ENCODE peak calls at places on chromosomes 16 and 17, in eight cellular contexts. H, F, N, R, W, A, J and M are unnamed samples.

GRCh38 chr17:61219460-61219859 is 180.2 kb upstream of the TBX2 start:
- DNase-seq in J (no peak), H (no peak), N (no peak), A (no peak), W (peak; percentile 22), F (no peak), R (no peak), M (peak; percentile 58)

GRCh38 chr17:10628756-10629155 is 28.4 kb downstream of the MYH3 start:
- DNase-seq in H (no peak), R (no peak), J (no peak), F (no peak), N (no peak), A (no peak), W (no peak), M (no peak)

GRCh38 chr17:57004944-57005579 is 27.1 kb downstream of the SCPEP1 start:
- DNase-seq in H (no peak), N (no peak), W (no peak), R (no peak), F (no peak), J (no peak), A (no peak), M (no peak)

GRCh38 chr16:76488065-76488417 is 210.8 kb downstream of the CNTNAP4 start:
- DNase-seq in J (no peak), F (no peak), A (no peak), W (no peak), R (no peak), N (no peak), H (no peak), M (no peak)

GRCh38 chr16:73997340-73997711 is 299.3 kb upstream of the PSMD7 start:
- DNase-seq in H (no peak), A (no peak), J (no peak), W (no peak), N (no peak), F (no peak), R (no peak), M (no peak)

GRCh38 chr17:78174332-78174869 is 6.0 kb downstream of the SYNGR2 start:
- DNase-seq in W (peak; percentile 85), A (peak; percentile 95), N (no peak), R (no peak), F (no peak), H (no peak), J (peak; percentile 27), M (peak; percentile 91)

GRCh38 chr17:68399638-68400403 is 57.5 kb downstream of the WIPI1 start:
- DNase-seq in R (peak; percentile 13), A (no peak), W (no peak), N (no peak), H (no peak), J (peak; percentile 33), F (no peak), M (no peak)

GRCh38 chr17:14354807-14355206 is 53.9 kb downstream of the HS3ST3B1 start:
- DNase-seq in J (no peak), A (no peak), W (no peak), N (no peak), H (no peak), F (no peak), R (no peak), M (no peak)

GRCh38 chr17:59423137-59423703 is 91.8 kb downstream of the YPEL2 start:
- DNase-seq in W (peak; percentile 42), H (no peak), J (no peak), N (no peak), R (no peak), A (no peak), F (no peak), M (peak; percentile 55)

GRCh38 chr16:2611499-2611862 is 70.8 kb upstream of the KCTD5 start:
- DNase-seq in A (no peak), N (no peak), H (no peak), J (no peak), W (no peak), R (no peak), F (no peak), M (no peak)

GRCh38 chr17:9451919-9452318 is 123.7 kb downstream of the STX8 start:
- DNase-seq in R (no peak), J (no peak), H (no peak), W (no peak), F (no peak), N (no peak), A (no peak), M (no peak)

GRCh38 chr16:50151744-50152143 is 1.4 kb upstream of the TENT4B start:
- DNase-seq in F (no peak), R (no peak), A (peak; percentile 35), N (no peak), W (no peak), J (no peak), H (no peak), M (no peak)

GRCh38 chr17:19022747-19023146 is 18.2 kb upstream of the FAM83G start:
- DNase-seq in N (no peak), R (no peak), W (no peak), J (no peak), F (no peak), A (no peak), H (no peak), M (peak; percentile 38)

GRCh38 chr17:60538726-60539125 is 12.7 kb upstream of the APPBP2 start:
- DNase-seq in H (no peak), R (no peak), J (no peak), A (no peak), N (no peak), F (no peak), W (no peak), M (no peak)

GRCh38 chr17:81309859-81310839 is 15.0 kb upstream of the SLC38A10 start:
- DNase-seq in H (no peak), N (no peak), A (no peak), W (no peak), J (no peak), R (no peak), F (no peak), M (peak; percentile 17)
- H3K27ac ChIP-seq in H (peak overlapping the region; percentile 64), N (no peak overlapping the region), A (peak overlapping the region; percentile 74), W (peak overlapping the region; percentile 78), J (no peak overlapping the region), R (no peak overlapping the region), F (no peak overlapping the region), M (peak overlapping the region; percentile 58)

GRCh38 chr17:30318190-30318589 is 15.7 kb downstream of the TMIGD1 start:
- DNase-seq in W (no peak), F (no peak), J (peak; percentile 20), N (no peak), R (no peak), H (no peak), A (no peak), M (no peak)
- H3K4me1 ChIP-seq in W (no peaks in the 10 kb centered on the region), F (peaks cover 6% of the 10 kb centered on the region), J (no peaks in the 10 kb centered on the region), N (peaks cover 6% of the 10 kb centered on the region), R (peaks cover 6% of the 10 kb centered on the region), H (peaks cover 7% of the 10 kb centered on the region), A (no peaks in the 10 kb centered on the region), M (no peaks in the 10 kb centered on the region)

DNA sequence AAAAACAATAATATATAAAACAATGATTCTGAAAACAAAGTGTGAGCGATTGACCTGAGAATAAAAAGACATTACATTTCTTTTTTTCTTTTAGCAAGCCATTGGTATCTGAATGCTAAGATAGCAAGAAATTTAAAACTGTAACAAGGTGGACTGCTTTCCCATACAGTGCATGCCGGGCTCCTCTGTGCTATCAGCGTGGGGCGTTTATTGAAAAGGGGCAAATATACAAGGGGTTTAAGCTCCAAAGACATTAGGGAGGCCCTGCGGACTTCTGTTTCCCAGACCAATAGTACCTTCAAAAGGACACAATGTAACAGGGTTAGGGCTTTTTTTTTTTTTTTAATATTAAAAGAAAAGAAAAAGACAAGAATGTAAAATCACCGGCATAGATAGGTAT is 261.3 kb downstream of the ZFHX3 start:
- DNase-seq in F (no peak), H (no peak), A (no peak), J (no peak), R (no peak), W (no peak), N (no peak), M (no peak)
- H3K4me3 ChIP-seq in F (no peak overlapping the region), H (no peak overlapping the region), A (no peak overlapping the region), J (no peak overlapping the region), R (no peak overlapping the region), W (peak overlapping the region; percentile 38), N (no peak overlapping the region), M (no peak overlapping the region)

DNA sequence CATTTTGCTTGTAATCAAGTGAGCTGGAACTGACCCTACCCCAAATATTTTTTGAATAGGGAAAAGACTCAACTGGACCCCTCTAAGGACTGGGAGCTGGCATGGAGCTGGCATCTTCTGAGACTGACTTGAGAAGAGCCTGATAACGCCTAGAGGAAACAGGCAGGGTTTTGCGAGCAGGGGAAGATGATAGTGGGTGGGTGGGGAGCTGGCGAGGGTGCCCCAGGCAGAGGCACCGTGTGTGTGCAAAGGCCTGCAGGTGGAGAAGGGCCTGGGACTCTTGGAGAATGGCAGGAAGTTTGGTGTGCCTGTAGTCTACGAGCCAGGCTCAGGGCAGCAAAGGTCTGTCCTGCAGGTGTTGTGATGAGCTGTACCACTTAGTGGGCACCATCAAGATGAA is 4.1 kb downstream of the CRISPLD2 start:
- DNase-seq in F (no peak), R (no peak), W (no peak), N (no peak), H (no peak), J (no peak), A (no peak), M (no peak)
- H3K27ac ChIP-seq in F (no peak overlapping the region), R (no peak overlapping the region), W (peak overlapping the region; percentile 97), N (no peak overlapping the region), H (no peak overlapping the region), J (no peak overlapping the region), A (no peak overlapping the region), M (peak overlapping the region; percentile 20)

DNA sequence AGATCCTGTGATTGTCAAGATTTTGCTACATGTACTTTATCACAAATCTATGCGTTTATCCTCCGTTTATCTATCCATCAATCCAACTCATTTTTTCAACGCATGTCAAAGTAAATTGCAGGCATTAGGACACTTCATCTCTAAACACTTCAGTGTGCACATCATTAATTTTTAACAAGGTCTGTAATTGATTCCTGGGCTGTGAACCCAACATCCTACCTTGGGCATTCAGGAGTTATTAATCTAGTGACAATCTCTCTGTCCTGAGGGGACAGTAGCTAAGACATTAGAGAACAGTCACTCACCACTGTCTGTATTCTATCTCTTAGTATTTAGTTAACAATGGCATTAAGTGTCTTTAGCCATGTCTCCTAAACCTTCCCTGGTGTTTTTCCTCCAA is 264.7 kb downstream of the SOX9 start:
- DNase-seq in W (no peak), F (no peak), R (no peak), J (no peak), N (no peak), A (no peak), H (no peak), M (no peak)
- H3K4me1 ChIP-seq in W (peaks cover 10% of the 10 kb centered on the region), F (no peaks in the 10 kb centered on the region), R (no peaks in the 10 kb centered on the region), J (peaks cover 46% of the 10 kb centered on the region), N (no peaks in the 10 kb centered on the region), A (no peaks in the 10 kb centered on the region), H (no peaks in the 10 kb centered on the region), M (no peaks in the 10 kb centered on the region)

GRCh38 chr17:45128331-45128730 is 4.0 kb downstream of the PLCD3 start:
- DNase-seq in A (no peak), F (no peak), H (no peak), N (no peak), W (no peak), J (no peak), R (no peak), M (peak; percentile 56)
- H3K4me3 ChIP-seq in A (no peak overlapping the region), F (no peak overlapping the region), H (no peak overlapping the region), N (no peak overlapping the region), W (no peak overlapping the region), J (no peak overlapping the region), R (no peak overlapping the region), M (no peak overlapping the region)